ENCODE peak calls at places on chromosomes 4 and X, in six cellular contexts. S is NCI-H226, W is NCI-H1092, M is endothelial cell, F is pulmonary artery endothelial cell, T is colonic mucosa. H is an unnamed sample.

GRCh38 chr4:156956359-156956758 is 15.2 kb downstream of the PDGFC start:
- DNase-seq in S (no peak), F (no peak), T (no peak), M (no peak), W (no peak), H (no peak)

GRCh38 chrX:141180851-141181250 is 3.9 kb upstream of the LDOC1 start:
- DNase-seq in W (no peak), F (no peak), T (no peak), M (no peak), S (no peak), H (no peak)

GRCh38 chr4:36432556-36432955 is 151.1 kb downstream of the DTHD1 start:
- DNase-seq in W (no peak), T (no peak), M (no peak), F (no peak), S (no peak), H (no peak)

GRCh38 chr4:121375262-121375661 is 5.6 kb downstream of the QRFPR start:
- DNase-seq in S (peak; percentile 71), W (no peak), F (no peak), T (no peak), M (no peak), H (no peak)

GRCh38 chr4:166527500-166527899 is 654.5 kb downstream of the TLL1 start:
- DNase-seq in W (no peak), F (no peak), S (no peak), M (no peak), T (no peak), H (no peak)

GRCh38 chr4:139934336-139934735 is 219.6 kb downstream of the MAML3 start:
- DNase-seq in F (no peak), T (no peak), W (peak; percentile 35), S (no peak), M (no peak), H (no peak)

GRCh38 chr4:18882468-18882867 is 860.9 kb upstream of the LCORL start:
- DNase-seq in F (no peak), W (no peak), S (no peak), M (no peak), T (no peak), H (no peak)

GRCh38 chrX:44183329-44183728 is 160.1 kb downstream of the EFHC2 start:
- DNase-seq in M (no peak), F (no peak), S (no peak), T (no peak), W (no peak), H (no peak)

GRCh38 chr4:712916-713632 is 7.4 kb downstream of the PCGF3 start:
- DNase-seq in T (no peak), F (no peak), W (no peak), S (no peak), M (no peak), H (no peak)

GRCh38 chr4:21469438-21470032 is 479.0 kb downstream of the KCNIP4 start:
- DNase-seq in S (no peak), F (no peak), T (no peak), W (no peak), M (no peak), H (peak; percentile 9)

GRCh38 chrX:8731579-8732395 is at the start of gene ANOS1:
- DNase-seq in M (peak; percentile 73), W (no peak), F (no peak), S (peak; percentile 69), T (no peak), H (no peak)

H was measured in NAMALWA.